ENCODE peak calls at places on chromosome 14, in ten cellular contexts. Y is dorsolateral prefrontal cortex, G is cardiac muscle cell, N is lower lobe of right lung, J is fibroblast of pulmonary artery, V is neural progenitor cell, L is choroid plexus epithelial cell, R is astrocyte of the spinal cord, U is brain microvascular endothelial cell, Z is NB4. E is an unnamed sample.

GRCh38 chr14:52312872-52313492 is 1.1 kb upstream of the PTGER2 start:
- DNase-seq in Y (no peak), G (peak), N (no peak), J (peak), V (no peak), L (no peak), R (no peak), U (no peak), Z (peak), E (peak)

GRCh38 chr14:80862983-80863382 is 78.6 kb downstream of the CEP128 start:
- DNase-seq in Y (no peak), G (peak), N (no peak), J (peak), V (no peak), L (peak), R (no peak), U (no peak), Z (no peak), E (no peak)

GRCh38 chr14:67820428-67820881 is 876 bp downstream of the RAD51B start:
- DNase-seq in Y (no peak), G (peak), N (no peak), J (peak), V (peak), L (peak), R (no peak), U (peak), Z (peak), E (peak)

GRCh38 chr14:73887116-73887490 is 444 bp downstream of the ZNF410 start:
- DNase-seq in Y (no peak), G (peak), N (no peak), J (no peak), V (no peak), L (no peak), R (no peak), U (peak), Z (no peak), E (peak)

GRCh38 chr14:49966304-49966809 is 73.5 kb downstream of the ARF6 start:
- DNase-seq in Y (no peak), G (peak), N (no peak), J (no peak), V (peak), L (no peak), R (no peak), U (no peak), Z (no peak), E (no peak)

GRCh38 chr14:69327507-69327906 is 67.5 kb downstream of the GALNT16 start:
- DNase-seq in Y (no peak), G (no peak), N (no peak), J (no peak), V (no peak), L (no peak), R (no peak), U (no peak), Z (no peak), E (no peak)

GRCh38 chr14:23550827-23551265 is 719 bp downstream of the ZFHX2 start:
- DNase-seq in Y (no peak), G (peak), N (peak), J (no peak), V (peak), L (no peak), R (no peak), U (no peak), Z (peak), E (no peak)

GRCh38 chr14:98959958-98960616 is 311.9 kb downstream of the BCL11B start:
- DNase-seq in Y (no peak), G (no peak), N (no peak), J (no peak), V (no peak), L (no peak), R (no peak), U (no peak), Z (no peak), E (no peak)

GRCh38 chr14:52248057-52248456 is 19.4 kb upstream of the PTGDR start:
- DNase-seq in Y (no peak), G (no peak), N (no peak), J (no peak), V (no peak), L (no peak), R (no peak), U (no peak), Z (no peak), E (no peak)

GRCh38 chr14:100417466-100417865 is 94.3 kb downstream of the SLC25A47 start:
- DNase-seq in Y (peak), G (peak), N (no peak), J (peak), V (peak), L (peak), R (peak), U (peak), Z (peak), E (peak)

GRCh38 chr14:77318006-77318553 is 2.6 kb downstream of the POMT2 start:
- DNase-seq in Y (no peak), G (peak), N (no peak), J (no peak), V (no peak), L (no peak), R (no peak), U (no peak), Z (no peak), E (no peak)

GRCh38 chr14:100677152-100677924 is 49.4 kb upstream of the DLK1 start:
- DNase-seq in Y (no peak), G (peak), N (no peak), J (peak), V (no peak), L (peak), R (no peak), U (no peak), Z (peak), E (peak)

GRCh38 chr14:85387181-85387580 is 142.8 kb upstream of the FLRT2 start:
- DNase-seq in Y (no peak), G (no peak), N (no peak), J (no peak), V (no peak), L (peak), R (no peak), U (peak), Z (no peak), E (no peak)

GRCh38 chr14:22383515-22384166 is 205.4 kb downstream of the DAD1 start:
- DNase-seq in Y (no peak), G (no peak), N (peak), J (no peak), V (no peak), L (no peak), R (no peak), U (no peak), Z (no peak), E (no peak)

GRCh38 chr14:30560581-30560980 is 1.6 kb downstream of the G2E3 start:
- DNase-seq in Y (no peak), G (no peak), N (no peak), J (no peak), V (no peak), L (no peak), R (no peak), U (no peak), Z (no peak), E (no peak)
- H3K4me3 ChIP-seq in Y (peak), G (peak), N (peak), J (peak), V (peak), L (peak), R (peak), U (peak), Z (peak), E (peak)

DNA sequence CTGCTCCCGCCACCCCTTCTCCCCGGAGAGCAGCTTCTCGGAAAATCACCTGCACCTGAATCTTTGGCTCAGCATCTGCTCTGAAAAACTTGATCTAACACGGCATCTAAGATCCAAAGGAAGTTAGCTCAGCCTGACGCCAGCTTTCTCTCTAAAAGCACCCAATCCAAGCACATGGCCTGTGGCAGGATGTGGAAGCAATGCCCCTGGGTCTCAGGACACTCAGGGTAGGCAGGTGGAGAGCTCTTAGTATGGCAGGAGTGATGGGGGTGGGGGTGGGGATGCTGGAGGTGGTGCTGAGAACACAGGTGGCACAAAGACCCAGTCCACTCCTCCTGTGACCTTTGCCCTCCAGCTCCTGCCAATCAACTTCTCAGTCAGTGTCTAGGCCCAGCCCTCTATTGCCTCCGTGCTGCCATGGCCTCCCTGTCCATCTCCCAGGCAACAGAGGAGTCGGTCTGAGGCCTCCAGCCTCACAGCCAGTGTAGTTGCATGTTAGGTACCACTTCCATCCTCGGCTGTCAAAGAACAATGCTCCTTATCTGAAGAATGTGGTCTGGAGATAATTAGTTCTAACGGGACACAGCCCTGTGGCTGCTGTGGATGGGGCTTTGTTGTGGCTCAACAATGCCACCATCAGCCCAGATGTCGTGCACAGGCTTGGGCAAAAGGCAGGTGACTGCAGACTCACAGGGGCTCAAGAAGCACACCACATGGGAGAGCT is 180.0 kb upstream of the C14orf180 start:
- DNase-seq in Y (no peak), G (no peak), N (no peak), J (no peak), V (peak), L (no peak), R (no peak), U (no peak), Z (no peak), E (no peak)
- TF ChIP-seq CTCF in Y (no peak), G (no peak), N (no peak), J (no peak), V (no peak), L (no peak), R (no peak), U (no peak), Z (no peak), E (no peak)

GRCh38 chr14:53967606-53968005 is 11.0 kb upstream of the BMP4 start:
- DNase-seq in Y (no peak), G (peak), N (no peak), J (no peak), V (no peak), L (no peak), R (no peak), U (no peak), Z (no peak), E (no peak)

GRCh38 chr14:53963491-53964227 is 7.0 kb upstream of the BMP4 start:
- DNase-seq in Y (no peak), G (peak), N (peak), J (peak), V (peak), L (no peak), R (peak), U (no peak), Z (no peak), E (no peak)

GRCh38 chr14:53968756-53969155 is 12.1 kb upstream of the BMP4 start:
- DNase-seq in Y (no peak), G (no peak), N (no peak), J (no peak), V (no peak), L (no peak), R (no peak), U (no peak), Z (no peak), E (no peak)

GRCh38 chr14:53962954-53963490 is 6.4 kb upstream of the BMP4 start:
- DNase-seq in Y (no peak), G (no peak), N (no peak), J (no peak), V (no peak), L (no peak), R (no peak), U (no peak), Z (no peak), E (no peak)

GRCh38 chr14:53964249-53964648 is 7.6 kb upstream of the BMP4 start:
- DNase-seq in Y (no peak), G (no peak), N (no peak), J (no peak), V (no peak), L (no peak), R (peak), U (peak), Z (no peak), E (no peak)
- H3K4me3 ChIP-seq in Y (no peak), G (no peak), N (no peak), J (no peak), V (peak), L (no peak), R (no peak), U (no peak), Z (no peak), E (no peak)

GRCh38 chr14:75259510-75259855 is 19.1 kb upstream of the FOS start:
- DNase-seq in Y (no peak), G (peak), N (no peak), J (no peak), V (no peak), L (peak), R (peak), U (peak), Z (no peak), E (peak)
- TF ChIP-seq CTCF in Y (no peak), G (peak), N (no peak), J (peak), V (no peak), L (peak), R (peak), U (peak), Z (no peak), E (peak)

DNA sequence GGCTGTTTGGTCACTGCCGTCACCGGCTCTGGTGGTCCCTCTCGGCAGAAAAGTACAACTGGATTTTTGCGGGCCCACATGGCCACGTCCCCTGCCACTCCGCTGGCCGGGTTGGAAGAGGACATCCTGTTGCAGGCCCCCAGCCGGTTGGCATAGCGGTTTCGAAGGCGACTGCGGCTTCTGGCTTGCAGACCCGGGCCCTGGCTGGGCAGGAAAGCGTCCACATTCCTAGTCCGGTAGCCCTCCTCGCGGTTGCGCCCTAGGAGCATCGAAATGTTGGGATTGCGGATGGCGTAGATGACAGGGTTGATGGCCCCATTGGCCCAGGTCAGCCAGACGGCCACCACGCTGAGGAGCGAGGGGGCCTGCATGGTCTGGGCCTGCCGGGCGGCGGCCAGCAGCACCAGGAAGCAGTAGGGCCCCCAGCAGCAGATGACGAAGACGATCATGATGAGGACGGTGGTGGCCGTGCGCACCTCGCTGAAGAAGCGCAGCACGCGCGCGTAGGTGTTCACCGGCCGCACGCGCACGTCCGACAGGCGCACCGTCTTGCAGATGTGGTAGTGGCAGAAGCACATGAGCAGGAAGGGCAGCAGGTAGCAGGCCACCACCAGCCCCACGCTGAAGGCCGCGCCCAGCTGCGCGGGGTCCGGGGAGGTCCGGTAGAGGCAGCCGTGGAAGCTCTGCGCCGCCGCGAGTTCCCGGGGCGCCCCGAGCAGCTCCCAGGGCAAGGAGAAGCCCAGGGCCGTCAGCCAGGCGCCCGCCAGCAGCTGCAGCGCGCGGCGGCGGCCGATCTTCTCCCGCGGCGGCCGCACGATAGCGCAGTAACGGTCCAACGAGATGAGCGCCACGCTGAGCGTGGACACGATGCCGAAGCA is 1.2 kb downstream of the GPR135 start:
- DNase-seq in Y (peak), G (peak), N (peak), J (no peak), V (peak), L (peak), R (no peak), U (no peak), Z (no peak), E (no peak)
- H3K4me3 ChIP-seq in Y (peak), G (peak), N (peak), J (peak), V (peak), L (peak), R (peak), U (peak), Z (no peak), E (peak)

DNA sequence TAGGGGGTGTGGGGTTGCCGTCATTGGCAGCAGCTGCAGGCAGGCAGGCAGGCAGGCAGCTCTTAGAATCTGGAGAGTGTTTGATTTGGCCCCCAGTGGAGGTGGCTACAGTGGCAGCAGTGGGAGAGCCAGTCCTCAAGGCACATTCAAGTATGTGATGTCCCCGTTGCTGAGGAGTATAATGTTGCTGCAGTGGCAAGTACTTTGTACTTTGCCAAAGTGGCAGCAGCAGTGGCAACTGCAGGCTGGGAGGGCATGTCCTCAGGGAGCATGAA is 147.1 kb downstream of the PAPOLA start:
- DNase-seq in Y (no peak), G (no peak), N (no peak), J (no peak), V (no peak), L (no peak), R (no peak), U (no peak), Z (no peak), E (no peak)
- TF ChIP-seq CTCF in Y (no peak), G (no peak), N (no peak), J (no peak), V (no peak), L (no peak), R (no peak), U (no peak), Z (no peak), E (no peak)

DNA sequence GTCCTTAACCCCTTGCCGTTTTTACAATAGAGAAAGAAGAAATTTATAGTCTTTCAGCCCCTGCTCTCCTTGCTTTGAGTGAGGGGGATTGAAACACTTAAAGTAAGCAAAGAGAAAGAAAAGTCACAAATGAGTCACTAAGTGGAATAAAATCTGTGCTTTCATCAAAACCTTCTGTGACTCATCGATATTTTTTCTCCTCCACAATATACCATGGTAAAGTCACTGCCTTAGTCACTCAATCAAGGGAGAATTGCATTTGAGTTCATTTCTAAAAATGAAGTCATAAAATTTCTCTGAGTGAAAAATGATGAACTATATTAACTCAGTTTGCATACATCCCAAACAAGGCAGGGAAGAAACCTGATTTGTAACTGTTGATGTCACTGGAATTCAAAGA is 470.3 kb downstream of the FOXG1 start:
- DNase-seq in Y (no peak), G (peak), N (no peak), J (peak), V (no peak), L (peak), R (peak), U (no peak), Z (no peak), E (peak)
- H3K4me3 ChIP-seq in Y (no peak), G (no peak), N (no peak), J (no peak), V (no peak), L (no peak), R (no peak), U (peak), Z (no peak), E (peak)

DNA sequence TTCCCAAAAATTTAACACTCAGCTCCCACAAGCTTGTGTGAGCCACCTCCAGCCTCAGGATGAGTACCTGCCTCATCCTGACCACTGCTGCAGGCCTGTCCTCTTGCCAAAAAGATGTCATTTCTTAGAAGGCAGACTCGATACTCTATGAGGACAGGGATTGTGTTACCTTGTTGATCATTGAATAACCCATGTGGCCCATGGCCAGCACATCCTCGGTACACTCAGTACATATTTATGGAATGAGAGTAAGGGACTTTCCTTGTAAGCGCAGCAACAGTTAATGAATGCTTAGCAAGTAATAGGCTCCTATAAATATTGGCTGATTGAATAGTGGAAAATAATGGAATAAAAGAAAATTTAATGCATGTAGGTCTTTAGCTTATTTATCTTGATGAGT is 15.3 kb upstream of the DGLUCY start:
- DNase-seq in Y (no peak), G (no peak), N (no peak), J (no peak), V (no peak), L (no peak), R (no peak), U (peak), Z (no peak), E (peak)
- TF ChIP-seq CTCF in Y (no peak), G (no peak), N (no peak), J (no peak), V (no peak), L (no peak), R (no peak), U (no peak), Z (no peak), E (no peak)